ENCODE peak calls at places on chromosomes 5 and 9, in four cellular contexts. One of them, this sample, is unnamed.

GRCh38 chr5:178196986-178197385 is 7.3 kb upstream of the HNRNPAB start:
- DNase-seq in IMR-90: no peak
- DNase-seq in spleen: no peak
- DNase-seq in K562: peak
- DNase-seq in this sample: no peak

GRCh38 chr9:99012957-99013512 is 69.3 kb downstream of the COL15A1 start:
- DNase-seq in IMR-90: no peak
- DNase-seq in spleen: no peak
- DNase-seq in K562: peak
- DNase-seq in this sample: no peak

GRCh38 chr9:80175286-80175906 is 603.6 kb downstream of the TLE4 start:
- DNase-seq in IMR-90: peak
- DNase-seq in spleen: no peak
- DNase-seq in K562: peak
- DNase-seq in this sample: no peak

GRCh38 chr5:54616031-54616430 is 98.5 kb downstream of the SNX18 start:
- DNase-seq in IMR-90: peak
- DNase-seq in spleen: no peak
- DNase-seq in K562: no peak
- DNase-seq in this sample: no peak

GRCh38 chr5:119322312-119322947 is 33.4 kb upstream of the TNFAIP8 start:
- DNase-seq in IMR-90: no peak
- DNase-seq in spleen: no peak
- DNase-seq in K562: peak
- DNase-seq in this sample: no peak

GRCh38 chr5:81397169-81397568 is 3.2 kb upstream of the ACOT12 start:
- DNase-seq in IMR-90: peak
- DNase-seq in spleen: no peak
- DNase-seq in K562: no peak
- DNase-seq in this sample: no peak

GRCh38 chr9:134936762-134937555 is 19.2 kb upstream of the FCN1 start:
- DNase-seq in IMR-90: no peak
- DNase-seq in spleen: peak
- DNase-seq in K562: no peak
- DNase-seq in this sample: no peak

GRCh38 chr5:67790390-67790789 is 425.2 kb upstream of the PIK3R1 start:
- DNase-seq in IMR-90: no peak
- DNase-seq in spleen: no peak
- DNase-seq in K562: no peak
- DNase-seq in this sample: no peak

GRCh38 chr5:179162351-179163235 is 102.4 kb downstream of the ZNF354C start:
- DNase-seq in IMR-90: no peak
- DNase-seq in spleen: peak
- DNase-seq in K562: no peak
- DNase-seq in this sample: no peak

GRCh38 chr9:111038336-111039202 is at the start of gene LPAR1:
- DNase-seq in IMR-90: peak
- DNase-seq in spleen: peak
- DNase-seq in K562: no peak
- DNase-seq in this sample: peak

GRCh38 chr5:149036970-149037369 is 25.9 kb downstream of the SH3TC2 start:
- DNase-seq in IMR-90: peak
- DNase-seq in spleen: no peak
- DNase-seq in K562: no peak
- DNase-seq in this sample: no peak

GRCh38 chr9:133599470-133600173 is 9.6 kb downstream of the FAM163B start:
- DNase-seq in IMR-90: no peak
- DNase-seq in spleen: no peak
- DNase-seq in K562: no peak
- DNase-seq in this sample: no peak

GRCh38 chr9:89218040-89218928 is 39.7 kb upstream of the SHC3 start:
- DNase-seq in IMR-90: no peak
- DNase-seq in spleen: no peak
- DNase-seq in K562: no peak
- DNase-seq in this sample: no peak

GRCh38 chr5:41875121-41875520 is 4.9 kb upstream of the OXCT1 start:
- DNase-seq in IMR-90: no peak
- DNase-seq in spleen: no peak
- DNase-seq in K562: no peak
- DNase-seq in this sample: no peak

GRCh38 chr5:53944981-53945380 is 365.4 kb downstream of the ARL15 start:
- DNase-seq in IMR-90: peak
- DNase-seq in spleen: no peak
- DNase-seq in K562: no peak
- DNase-seq in this sample: no peak

GRCh38 chr5:78809444-78809843 is 160.9 kb upstream of the LHFPL2 start:
- DNase-seq in IMR-90: no peak
- DNase-seq in spleen: no peak
- DNase-seq in K562: no peak
- DNase-seq in this sample: no peak

GRCh38 chr9:7089794-7090193 is 332.0 kb downstream of the KDM4C start:
- DNase-seq in IMR-90: no peak
- DNase-seq in spleen: no peak
- DNase-seq in K562: no peak
- DNase-seq in this sample: no peak

GRCh38 chr5:180519098-180519497 is 24.9 kb downstream of the CNOT6 start:
- DNase-seq in IMR-90: peak
- DNase-seq in spleen: no peak
- DNase-seq in K562: no peak
- DNase-seq in this sample: no peak

GRCh38 chr5:126516133-126516532 is 78.9 kb downstream of the ALDH7A1 start:
- DNase-seq in IMR-90: peak
- DNase-seq in spleen: no peak
- DNase-seq in K562: no peak
- DNase-seq in this sample: no peak

GRCh38 chr5:134506054-134507039 is 19.1 kb upstream of the JADE2 start:
- DNase-seq in IMR-90: no peak
- DNase-seq in spleen: peak
- DNase-seq in K562: peak
- DNase-seq in this sample: no peak
- TF ChIP-seq POLR2A in IMR-90: no peak
- TF ChIP-seq POLR2A in spleen: no peak
- TF ChIP-seq POLR2A in K562: no peak
- TF ChIP-seq POLR2A in this sample: no peak

GRCh38 chr9:128551652-128552152 is 685 bp upstream of the SPTAN1 start:
- DNase-seq in IMR-90: no peak
- DNase-seq in spleen: no peak
- DNase-seq in K562: no peak
- DNase-seq in this sample: no peak
- TF ChIP-seq POLR2A in IMR-90: no peak
- TF ChIP-seq POLR2A in spleen: no peak
- TF ChIP-seq POLR2A in K562: no peak
- TF ChIP-seq POLR2A in this sample: no peak

GRCh38 chr5:150780180-150780692 is 1.7 kb downstream of the SMIM3 start:
- DNase-seq in IMR-90: peak
- DNase-seq in spleen: no peak
- DNase-seq in K562: no peak
- DNase-seq in this sample: no peak

GRCh38 chr5:150779397-150780179 is 1.0 kb downstream of the SMIM3 start:
- DNase-seq in IMR-90: peak
- DNase-seq in spleen: no peak
- DNase-seq in K562: no peak
- DNase-seq in this sample: no peak

GRCh38 chr5:150777685-150778084 is 872 bp upstream of the SMIM3 start:
- DNase-seq in IMR-90: no peak
- DNase-seq in spleen: no peak
- DNase-seq in K562: no peak
- DNase-seq in this sample: no peak

GRCh38 chr5:150778103-150778516 is 447 bp upstream of the SMIM3 start:
- DNase-seq in IMR-90: peak
- DNase-seq in spleen: no peak
- DNase-seq in K562: no peak
- DNase-seq in this sample: no peak

DNA sequence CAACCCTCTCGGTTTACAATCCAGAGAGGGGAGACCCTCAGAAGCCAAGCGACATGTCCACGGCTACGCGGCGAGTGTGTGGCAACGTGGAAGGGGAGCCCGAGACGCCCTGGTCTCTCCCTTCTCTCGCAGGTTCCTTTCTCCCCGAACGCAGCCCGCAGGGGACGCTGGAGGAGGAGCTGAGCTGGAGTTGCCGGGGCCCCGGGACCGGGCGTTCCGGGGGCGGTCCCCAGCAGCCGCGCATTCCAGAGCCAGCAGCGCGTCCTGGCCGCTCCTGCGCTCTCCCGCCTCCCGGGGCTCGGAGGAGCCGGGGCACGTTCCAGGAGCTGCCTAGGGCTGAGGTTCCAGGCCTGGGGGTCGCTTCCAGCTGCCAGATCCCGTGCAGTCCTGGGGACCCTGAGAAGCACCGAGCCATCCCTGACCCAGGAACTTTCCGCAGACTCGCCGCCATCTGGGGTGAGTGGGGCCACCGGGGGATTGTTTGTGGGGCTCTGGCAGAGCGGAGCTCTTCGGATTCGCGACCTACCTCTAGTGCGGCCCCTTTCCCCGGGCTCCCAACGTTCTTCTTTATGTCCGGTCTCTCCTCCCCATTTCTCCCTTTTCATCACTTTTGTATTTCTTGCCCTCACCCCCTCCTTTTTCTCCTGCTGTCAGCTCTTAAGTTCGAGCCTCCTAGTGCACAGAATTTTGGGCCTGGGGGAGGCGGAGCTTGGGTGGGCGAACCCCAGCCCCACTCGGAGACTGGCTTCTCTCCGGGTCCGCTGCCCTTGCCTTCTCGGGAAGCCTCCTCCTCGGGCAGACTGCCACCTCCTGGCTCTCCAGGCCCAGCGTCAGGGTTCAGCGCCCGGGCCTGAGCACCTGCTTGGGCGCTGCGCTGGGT is at the start of gene SMIM3:
- DNase-seq in IMR-90: peak
- DNase-seq in spleen: peak
- DNase-seq in K562: peak
- DNase-seq in this sample: no peak
- TF ChIP-seq POLR2A in IMR-90: peak
- TF ChIP-seq POLR2A in spleen: peak
- TF ChIP-seq POLR2A in K562: peak
- TF ChIP-seq POLR2A in this sample: no peak

DNA sequence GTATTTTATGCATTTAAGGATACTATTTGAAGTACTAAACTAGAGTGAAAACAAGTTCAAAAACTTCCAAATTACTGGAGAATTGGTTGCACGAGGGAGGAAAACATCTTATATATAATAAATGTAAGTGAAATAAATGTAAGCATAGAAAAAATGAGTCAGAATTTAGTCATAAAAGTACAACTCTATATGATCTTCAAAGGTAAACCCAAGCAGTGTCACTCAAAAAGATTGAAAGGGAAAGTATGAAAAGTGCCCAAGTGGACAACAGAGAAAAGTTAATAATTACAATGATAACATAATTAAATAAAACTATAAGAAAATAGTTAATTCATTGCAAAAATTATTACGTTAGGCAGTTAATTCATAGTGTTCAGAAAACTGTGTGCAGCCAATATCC is 2288.5 kb upstream of the C9orf72 start:
- DNase-seq in IMR-90: no peak
- DNase-seq in spleen: no peak
- DNase-seq in K562: no peak
- DNase-seq in this sample: no peak
- TF ChIP-seq POLR2A in IMR-90: no peak
- TF ChIP-seq POLR2A in spleen: no peak
- TF ChIP-seq POLR2A in K562: no peak
- TF ChIP-seq POLR2A in this sample: no peak

DNA sequence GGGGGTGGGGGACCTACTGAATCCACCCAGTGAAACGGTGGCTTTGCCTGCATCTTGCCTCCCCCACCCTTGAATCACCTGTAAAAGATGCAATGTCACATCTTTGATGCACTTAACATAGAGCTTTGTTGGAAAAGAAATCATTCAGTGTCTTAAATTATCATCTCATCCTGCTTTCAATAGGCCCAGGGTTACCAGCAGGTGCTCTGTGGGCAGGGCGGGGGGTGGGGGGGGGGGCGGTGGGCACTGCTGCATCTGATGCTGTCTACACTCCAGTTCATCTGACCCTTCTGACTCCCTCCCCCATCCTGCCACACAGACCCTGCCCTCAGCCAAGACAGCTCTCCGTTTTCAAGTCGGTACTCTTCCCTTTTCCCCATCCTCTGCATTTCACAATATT is 24.3 kb downstream of the TRAF1 start:
- DNase-seq in IMR-90: no peak
- DNase-seq in spleen: no peak
- DNase-seq in K562: peak
- DNase-seq in this sample: no peak
- TF ChIP-seq POLR2A in IMR-90: no peak
- TF ChIP-seq POLR2A in spleen: no peak
- TF ChIP-seq POLR2A in K562: no peak
- TF ChIP-seq POLR2A in this sample: no peak

DNA sequence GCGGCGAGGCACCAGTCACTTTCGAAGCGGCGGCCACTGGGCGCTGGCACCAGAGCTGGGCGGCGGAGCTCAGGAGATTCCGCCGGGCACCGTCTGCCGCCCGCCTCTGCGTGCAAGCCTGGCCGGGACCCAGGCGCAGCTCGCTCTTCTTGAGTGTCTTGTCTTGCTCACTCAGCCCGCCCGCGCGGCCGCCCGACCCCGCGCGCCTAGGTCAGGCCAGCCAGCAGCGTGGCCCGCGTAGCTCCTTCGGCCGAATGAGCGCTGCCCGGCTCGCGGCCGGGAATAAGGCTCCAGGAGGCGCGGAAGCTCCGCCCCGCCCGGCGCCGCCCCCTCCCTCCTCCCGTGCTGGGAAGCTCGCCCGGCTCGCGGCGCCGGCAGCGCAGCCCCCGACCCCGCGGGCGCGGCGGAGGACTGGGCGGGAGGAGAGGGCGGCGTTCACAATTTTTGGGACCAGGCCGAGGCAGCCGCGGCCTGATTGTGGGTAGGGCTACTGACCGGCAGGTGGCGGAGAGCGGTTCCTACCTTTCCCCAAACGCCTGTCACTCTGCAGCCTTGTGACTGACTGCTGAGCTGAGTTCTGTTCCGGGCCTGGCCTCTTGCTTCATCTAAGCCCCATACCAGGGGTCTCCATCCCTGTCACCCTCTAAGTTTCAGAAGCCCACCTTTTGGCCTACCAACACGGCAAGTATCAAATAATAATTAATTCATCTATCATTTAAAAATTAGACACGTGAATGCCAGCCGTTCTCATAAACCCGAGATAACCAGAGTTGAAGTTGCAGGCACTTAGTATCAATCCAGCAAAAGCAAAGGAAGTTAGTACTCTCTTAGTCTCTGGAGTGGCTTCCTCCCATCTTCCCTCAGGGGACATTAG is at the start of gene HBEGF:
- DNase-seq in IMR-90: peak
- DNase-seq in spleen: peak
- DNase-seq in K562: peak
- DNase-seq in this sample: peak
- TF ChIP-seq POLR2A in IMR-90: peak
- TF ChIP-seq POLR2A in spleen: peak
- TF ChIP-seq POLR2A in K562: peak
- TF ChIP-seq POLR2A in this sample: peak

This sample was measured in GM12892.